ENCODE peak calls at places on chromosomes 7 and 10, in four cellular contexts. W is activated CD8-positive, alpha-beta memory T cell treated with anti-CD3 and anti-CD28 coated beads for 48 hours; S is GM12892; U is OCI-M1. B is an unnamed sample.

GRCh38 chr7:1239455-1240295 is 7.0 kb downstream of the UNCX start:
- DNase-seq in W (no peak), S (no peak), U (no peak), B (no peak)

GRCh38 chr7:142629588-142630260 is 119.5 kb upstream of the PRSS1 start:
- DNase-seq in W (no peak), S (no peak), U (no peak), B (no peak)

GRCh38 chr7:16431646-16432424 is 10.5 kb upstream of the CRPPA start:
- DNase-seq in W (no peak), S (no peak), U (peak; percentile 82), B (peak; percentile 17)

GRCh38 chr10:93065675-93066543 is 5.3 kb downstream of the CYP26C1 start:
- DNase-seq in W (no peak), S (no peak), U (no peak), B (peak; percentile 36)

GRCh38 chr10:69656719-69657269 is 26.7 kb downstream of the FAM241B start:
- DNase-seq in W (no peak), S (no peak), U (no peak), B (no peak)

GRCh38 chr7:138460649-138461607 is 869 bp downstream of the TRIM24 start:
- DNase-seq in W (peak; percentile 29), S (peak; percentile 54), U (peak; percentile 69), B (peak; percentile 78)

GRCh38 chr10:44282606-44283300 is 102.1 kb downstream of the CXCL12 start:
- DNase-seq in W (no peak), S (no peak), U (no peak), B (no peak)

GRCh38 chr10:72753760-72754231 is 61.9 kb downstream of the MCU start:
- DNase-seq in W (no peak), S (no peak), U (peak; percentile 52), B (no peak)

GRCh38 chr10:110147961-110148360 is 59.4 kb upstream of the MXI1 start:
- DNase-seq in W (no peak), S (no peak), U (peak; percentile 48), B (no peak)

GRCh38 chr7:151132461-151133205 is 34.9 kb downstream of the GBX1 start:
- DNase-seq in W (no peak), S (no peak), U (no peak), B (no peak)

GRCh38 chr10:98194633-98195032 is 60.2 kb downstream of the R3HCC1L start:
- DNase-seq in W (no peak), S (no peak), U (no peak), B (no peak)

GRCh38 chr7:15334524-15335269 is 227.1 kb downstream of the AGMO start:
- DNase-seq in W (no peak), S (no peak), U (no peak), B (no peak)

GRCh38 chr7:71482284-71482683 is 350.3 kb downstream of the GALNT17 start:
- DNase-seq in W (no peak), S (no peak), U (no peak), B (no peak)

GRCh38 chr7:30741289-30741688 is 10.6 kb upstream of the INMT start:
- DNase-seq in W (no peak), S (no peak), U (no peak), B (no peak)

GRCh38 chr10:110141747-110142625 is 65.4 kb upstream of the MXI1 start:
- DNase-seq in W (no peak), S (no peak), U (no peak), B (no peak)

GRCh38 chr7:148347981-148348380 is 242.6 kb upstream of the C7orf33 start:
- DNase-seq in W (no peak), S (no peak), U (no peak), B (no peak)

GRCh38 chr10:46539596-46540411 is 16.7 kb downstream of the GPRIN2 start:
- DNase-seq in W (no peak), S (no peak), U (peak; percentile 54), B (no peak)

GRCh38 chr10:73979428-73980407 is 18.2 kb upstream of the VCL start:
- DNase-seq in W (no peak), S (no peak), U (peak; percentile 72), B (no peak)

GRCh38 chr10:89283174-89283987 is 18.5 kb upstream of the IFIT2 start:
- DNase-seq in W (no peak), S (no peak), U (no peak), B (no peak)

GRCh38 chr7:109125001-109125400 is 555.3 kb downstream of the DNAJB9 start:
- DNase-seq in W (no peak), S (no peak), U (no peak), B (no peak)

GRCh38 chr7:50610521-50611277 is 45.5 kb upstream of the DDC start:
- DNase-seq in W (no peak), S (no peak), U (peak; percentile 0), B (no peak)

GRCh38 chr10:11611248-11612003 is at the start of gene USP6NL:
- DNase-seq in W (peak; percentile 27), S (peak; percentile 42), U (peak; percentile 92), B (peak; percentile 85)

B was measured in GM13977.